ENCODE peak calls at places on chromosomes 1 and 21, in four cellular contexts. R is IMR-90, N is H1, G is HepG2. T is an unnamed sample.

GRCh38 chr1:206503591-206504362 is 3.6 kb upstream of the RASSF5 start:
- DNase-seq in R (peak), G (peak), N (no peak), T (peak)

GRCh38 chr1:40592107-40592773 is 60.8 kb downstream of the ZNF684 start:
- DNase-seq in N (no peak), G (peak), R (peak), T (no peak)

GRCh38 chr1:232968965-232969364 is 18.6 kb downstream of the NTPCR start:
- DNase-seq in R (peak), G (no peak), N (no peak), T (no peak)

GRCh38 chr1:97668945-97669344 is 251.9 kb downstream of the DPYD start:
- DNase-seq in N (no peak), R (peak), G (no peak), T (no peak)

GRCh38 chr1:97849350-97850339 is 71.2 kb downstream of the DPYD start:
- DNase-seq in G (no peak), R (peak), N (no peak), T (no peak)

GRCh38 chr1:93732514-93732913 is 50.9 kb upstream of the BCAR3 start:
- DNase-seq in R (no peak), N (no peak), G (no peak), T (no peak)

GRCh38 chr1:203536981-203537455 is 43.1 kb downstream of the OPTC start:
- DNase-seq in N (no peak), G (peak), R (peak), T (no peak)

GRCh38 chr1:51230501-51231078 is 5.5 kb upstream of the RNF11 start:
- DNase-seq in N (no peak), R (no peak), G (no peak), T (no peak)

GRCh38 chr1:107964397-107965111 is 426 bp downstream of the VAV3 start:
- DNase-seq in N (no peak), R (no peak), G (no peak), T (no peak)

GRCh38 chr1:77378723-77379533 is 97.1 kb downstream of the AK5 start:
- DNase-seq in R (peak), N (no peak), G (no peak), T (no peak)

GRCh38 chr1:2432519-2432918 is 20.2 kb upstream of the PEX10 start:
- DNase-seq in G (no peak), R (no peak), N (no peak), T (no peak)

GRCh38 chr1:7380712-7381111 is 390.4 kb upstream of the VAMP3 start:
- DNase-seq in N (no peak), R (no peak), G (no peak), T (no peak)

GRCh38 chr1:82110366-82111254 is 309.9 kb downstream of the ADGRL2 start:
- DNase-seq in N (no peak), R (no peak), G (no peak), T (no peak)

DNA sequence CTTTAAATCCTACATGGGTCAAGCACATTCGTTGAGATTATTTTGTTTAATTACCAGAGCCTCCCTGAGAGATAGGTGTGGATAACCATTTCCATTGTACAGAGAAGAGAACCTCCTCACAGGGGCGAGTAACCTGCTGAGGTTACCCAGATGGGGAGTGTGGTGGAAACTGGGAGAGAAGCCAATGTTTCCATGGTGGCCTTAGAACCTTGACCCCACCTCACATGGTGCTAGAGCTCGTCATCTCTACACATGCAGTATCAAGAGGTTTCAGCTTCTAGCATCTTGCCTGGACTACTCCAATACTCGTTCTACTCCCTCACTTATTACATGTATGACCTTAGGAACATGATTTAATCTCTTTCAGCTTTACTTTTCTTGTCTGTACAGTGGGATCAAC is 4.8 kb downstream of the REG4 start:
- DNase-seq in G (no peak), R (no peak), N (no peak), T (no peak)
- TF ChIP-seq RFX5 in G (no peak), R (no peak), N (no peak), T (no peak)

GRCh38 chr21:28657576-28657975 is 335.1 kb downstream of the LTN1 start:
- DNase-seq in R (no peak), N (no peak), G (no peak), T (no peak)

DNA sequence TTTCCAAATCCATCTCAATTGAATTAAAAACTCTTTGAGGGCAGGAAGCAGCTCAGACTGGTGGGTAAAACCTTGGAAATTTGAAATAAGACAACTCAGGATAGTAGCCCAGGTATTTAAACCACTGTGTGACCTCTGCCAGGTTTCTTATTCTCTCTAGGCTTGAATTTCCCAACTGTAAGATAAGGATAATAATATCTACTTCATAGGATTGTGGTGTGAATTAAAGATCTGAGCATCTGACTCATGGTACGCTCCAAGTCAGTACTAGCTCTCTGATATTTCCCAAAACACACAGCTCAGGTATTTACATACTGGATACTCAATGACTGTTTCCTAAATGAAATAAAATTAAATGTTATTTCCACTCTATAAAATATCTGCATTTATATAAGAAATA is 337.2 kb downstream of the LTN1 start:
- DNase-seq in G (no peak), N (no peak), R (no peak), T (no peak)
- TF ChIP-seq RFX5 in G (no peak), N (no peak), R (no peak), T (no peak)

GRCh38 chr1:16352842-16353535 is 709 bp upstream of the FBXO42 start:
- DNase-seq in G (no peak), N (no peak), R (no peak), T (peak)
- TF ChIP-seq RFX5 in G (no peak), N (no peak), R (no peak), T (no peak)

DNA sequence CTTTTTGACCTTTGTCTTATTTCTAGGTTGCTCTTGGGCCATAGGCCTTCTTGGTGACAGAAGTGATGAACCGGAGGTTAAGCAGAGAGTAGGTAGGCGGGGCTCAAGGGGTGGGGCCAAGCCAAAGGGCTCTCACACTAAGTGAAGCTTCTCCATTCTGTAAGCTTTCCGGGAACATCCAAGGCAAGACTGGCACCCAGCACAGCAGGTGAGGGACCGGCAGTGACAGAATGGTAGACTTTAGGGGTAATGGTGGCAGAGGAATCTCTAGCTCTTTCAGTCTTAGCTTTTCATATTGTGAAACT is at the start of gene TNFAIP8L2:
- DNase-seq in G (no peak), R (no peak), N (no peak), T (peak)
- TF ChIP-seq RFX5 in G (no peak), R (no peak), N (no peak), T (no peak)

DNA sequence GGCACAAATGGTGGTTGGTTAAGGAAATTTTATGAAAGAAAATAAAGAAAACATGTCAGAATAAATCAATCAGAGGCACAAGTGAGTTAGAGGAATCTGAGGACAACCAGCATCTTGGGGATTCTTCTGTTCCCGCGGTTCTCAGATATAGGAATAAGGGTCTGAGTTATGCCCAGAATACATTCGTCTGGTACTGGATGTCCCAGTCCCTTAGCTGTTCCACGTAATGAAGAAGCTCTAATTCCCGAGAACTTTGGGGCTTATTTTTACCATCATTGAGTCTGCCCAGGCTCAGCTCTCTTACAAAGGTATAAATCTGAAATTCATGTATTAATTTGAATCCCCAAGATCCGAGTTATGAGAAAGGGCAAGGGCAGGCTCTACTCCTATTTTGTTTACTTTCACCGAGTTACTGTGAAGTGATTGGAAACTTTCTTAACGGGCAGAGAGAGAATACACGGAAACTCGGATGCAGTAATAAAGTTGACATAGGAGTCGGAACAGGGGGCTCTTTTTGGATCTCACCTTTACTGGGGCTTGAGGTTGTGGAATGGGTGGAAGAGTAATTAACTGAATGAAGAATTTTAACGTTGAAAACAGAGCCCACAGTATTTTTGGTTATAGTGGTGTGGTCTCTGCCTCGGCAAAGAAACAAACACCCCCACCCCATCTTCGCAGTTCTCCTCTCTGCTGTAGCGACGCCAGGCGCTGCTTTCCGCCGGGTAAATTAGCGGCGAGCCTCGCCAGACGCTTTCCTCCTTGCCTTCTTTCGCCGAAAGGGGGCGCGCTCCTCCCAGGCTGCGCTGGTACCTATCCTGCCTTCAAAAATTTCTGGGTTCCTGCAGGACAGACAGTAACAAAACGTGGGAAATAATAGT is 7.1 kb downstream of the PRRX1 start:
- DNase-seq in N (no peak), G (no peak), R (peak), T (no peak)
- TF ChIP-seq RFX5 in N (no peak), G (no peak), R (no peak), T (no peak)

DNA sequence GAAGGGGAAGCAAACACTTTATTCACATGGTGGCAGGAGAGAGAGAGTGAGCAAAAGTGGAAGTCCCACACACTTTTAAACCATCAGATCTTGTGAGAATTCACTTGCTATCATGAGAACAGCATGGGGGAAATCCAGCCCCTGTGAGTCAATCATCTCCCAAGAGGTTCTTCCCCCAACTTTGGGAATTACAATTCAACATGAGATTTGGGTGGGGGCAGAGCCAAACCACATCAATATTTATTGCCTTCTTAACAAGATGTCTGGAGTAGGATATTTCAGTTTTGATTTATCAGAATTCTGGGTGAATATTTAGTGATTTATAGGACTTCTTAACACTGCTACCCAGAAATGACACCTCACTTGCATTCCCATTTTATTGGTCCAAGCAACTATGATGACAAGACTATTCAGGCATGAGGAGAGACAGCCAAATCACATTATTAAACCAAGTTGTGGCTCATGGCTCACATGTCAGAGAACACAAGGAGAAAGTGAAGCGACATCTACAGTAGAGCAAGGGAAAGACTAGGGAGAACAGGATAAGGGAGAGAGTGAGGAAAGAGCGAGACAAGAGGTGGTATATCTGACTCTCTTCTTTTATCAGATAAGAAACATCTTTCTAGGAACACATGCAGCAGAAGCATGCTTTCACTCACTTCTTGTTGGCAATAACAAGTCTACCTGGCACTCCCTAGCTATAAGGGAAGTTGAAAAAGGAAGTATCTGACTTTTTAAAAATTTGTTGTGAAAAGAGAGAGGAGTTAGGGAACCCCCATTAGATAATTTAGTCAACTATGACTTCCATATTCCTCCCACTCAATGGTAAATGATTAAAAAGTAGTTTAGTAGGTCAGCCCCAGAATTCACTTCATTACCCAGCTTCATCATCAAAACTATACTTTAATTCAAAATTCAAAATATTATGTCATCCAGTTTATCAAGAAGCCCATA is 36.6 kb upstream of the PTPRC start:
- DNase-seq in R (peak), G (no peak), N (no peak), T (no peak)
- TF ChIP-seq RFX5 in R (no peak), G (no peak), N (no peak), T (no peak)

DNA sequence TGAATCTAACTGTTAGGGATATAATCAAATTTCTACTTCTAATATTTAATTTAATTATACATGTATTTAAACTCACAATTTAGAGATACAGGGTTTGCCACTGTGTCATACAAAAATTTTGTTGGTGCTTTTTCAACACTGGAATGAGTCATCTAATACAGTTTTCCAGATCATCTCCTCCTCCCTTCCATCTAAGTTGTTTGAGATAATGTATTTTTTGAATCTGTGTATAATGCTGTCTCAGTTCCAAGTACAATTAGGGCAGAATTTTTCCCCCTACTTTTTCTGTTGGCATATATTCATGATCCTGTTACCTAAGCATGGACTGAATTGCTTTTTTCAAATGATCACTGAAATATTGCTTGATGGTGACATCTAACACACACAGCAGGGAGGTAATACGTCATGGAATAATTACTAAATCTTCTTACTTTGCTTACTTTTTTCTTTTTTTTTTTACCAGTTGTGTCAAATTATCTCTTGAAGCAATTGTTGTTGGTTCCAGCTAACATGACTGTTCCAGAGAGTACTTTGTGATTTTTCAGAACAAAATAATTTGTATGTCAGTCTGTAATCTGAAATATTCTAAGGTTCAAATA is 146.0 kb downstream of the MAGI3 start:
- DNase-seq in R (peak), N (no peak), G (no peak), T (no peak)
- TF ChIP-seq RFX5 in R (no peak), N (no peak), G (no peak), T (no peak)

GRCh38 chr1:201456499-201457309 is 12.3 kb downstream of the PHLDA3 start:
- DNase-seq in R (peak), G (peak), N (no peak), T (no peak)
- TF ChIP-seq RFX5 in R (no peak), G (no peak), N (no peak), T (no peak)

GRCh38 chr1:3905266-3905952 is 5.3 kb upstream of the C1orf174 start:
- DNase-seq in N (no peak), R (no peak), G (no peak), T (no peak)

GRCh38 chr1:3907621-3908165 is 7.6 kb upstream of the C1orf174 start:
- DNase-seq in N (no peak), G (no peak), R (no peak), T (no peak)

GRCh38 chr1:3907031-3907534 is 7.0 kb upstream of the C1orf174 start:
- DNase-seq in N (no peak), G (no peak), R (no peak), T (no peak)

GRCh38 chr1:3905953-3906671 is 6.0 kb upstream of the C1orf174 start:
- DNase-seq in G (no peak), N (no peak), R (no peak), T (no peak)

DNA sequence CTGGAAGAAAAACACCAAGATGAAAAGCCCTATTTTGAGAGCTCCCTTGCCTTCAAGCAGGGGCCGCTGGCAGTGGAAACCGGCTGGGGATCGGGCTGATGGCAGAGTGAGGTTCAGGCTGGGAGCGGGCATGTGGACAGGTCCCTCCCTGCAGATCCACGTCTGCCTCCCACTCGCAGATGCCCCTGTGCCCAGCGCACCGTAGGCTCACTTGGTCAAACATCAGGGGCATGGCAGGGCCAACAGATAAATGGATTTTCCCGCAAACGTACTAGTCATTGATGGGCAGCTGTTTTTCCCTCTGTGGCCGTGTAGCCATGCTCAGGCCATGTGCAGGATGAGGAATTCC is 6.6 kb upstream of the C1orf174 start:
- DNase-seq in R (no peak), N (no peak), G (no peak), T (no peak)
- TF ChIP-seq RFX5 in R (no peak), N (no peak), G (no peak), T (no peak)

DNA sequence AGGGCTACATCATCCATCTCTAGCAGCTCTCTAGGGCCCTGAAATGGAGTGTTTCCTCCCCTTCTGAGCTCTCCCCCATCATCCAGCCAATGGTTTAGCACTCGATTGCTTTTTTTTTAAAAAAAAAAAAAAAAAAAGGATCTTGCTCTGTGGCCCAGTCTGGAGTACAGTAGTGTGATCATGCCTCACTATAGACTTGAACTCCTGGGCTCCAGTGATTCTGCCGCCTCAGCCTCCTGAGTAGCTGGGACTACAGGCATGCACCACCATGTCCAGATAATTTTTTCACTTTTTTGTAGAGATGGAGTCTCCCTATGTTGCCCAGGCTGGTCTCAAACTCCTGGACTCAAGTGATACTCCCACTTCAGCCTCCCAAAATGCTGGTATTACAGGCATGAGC is 12.1 kb upstream of the ITPKB start:
- DNase-seq in G (no peak), N (no peak), R (no peak), T (no peak)
- TF ChIP-seq RFX5 in G (no peak), N (no peak), R (no peak), T (no peak)